ENCODE peak calls at places on chromosome 19, in nine cellular contexts. P, F, Z, E, S, A, O, N and L are unnamed samples.

GRCh38 chr19:38224014-38224862 is at the start of gene DPF1:
- DNase-seq in P (peak), F (peak), Z (peak), E (no peak), S (no peak), A (peak), O (peak), N (peak), L (peak)

GRCh38 chr19:3979674-3980352 is 5.5 kb downstream of the EEF2 start:
- DNase-seq in P (no peak), F (no peak), Z (no peak), E (no peak), S (no peak), A (no peak), O (no peak), N (no peak), L (no peak)

GRCh38 chr19:39845621-39846175 is 481 bp downstream of the FBL start:
- DNase-seq in P (peak), F (no peak), Z (no peak), E (no peak), S (no peak), A (no peak), O (no peak), N (no peak), L (peak)

GRCh38 chr19:2852598-2852997 is 11.3 kb downstream of the ZNF555 start:
- DNase-seq in P (no peak), F (no peak), Z (no peak), E (no peak), S (no peak), A (no peak), O (no peak), N (no peak), L (no peak)

GRCh38 chr19:29658221-29658991 is 6.9 kb upstream of the PLEKHF1 start:
- DNase-seq in P (no peak), F (no peak), Z (no peak), E (no peak), S (no peak), A (no peak), O (no peak), N (no peak), L (no peak)

GRCh38 chr19:51097166-51097736 is 11.0 kb downstream of the CTU1 start:
- DNase-seq in P (peak), F (peak), Z (peak), E (peak), S (peak), A (peak), O (peak), N (peak), L (peak)

GRCh38 chr19:41554902-41555301 is 21.1 kb upstream of the CEACAM21 start:
- DNase-seq in P (peak), F (no peak), Z (no peak), E (no peak), S (no peak), A (no peak), O (peak), N (peak), L (no peak)

GRCh38 chr19:16621165-16621800 is 6.7 kb downstream of the MED26 start:
- DNase-seq in P (no peak), F (no peak), Z (no peak), E (no peak), S (no peak), A (no peak), O (no peak), N (no peak), L (no peak)

GRCh38 chr19:45145270-45146189 is 15.3 kb downstream of the NKPD1 start:
- DNase-seq in P (no peak), F (no peak), Z (no peak), E (no peak), S (peak), A (no peak), O (no peak), N (no peak), L (no peak)

GRCh38 chr19:19460761-19461265 is 54.5 kb downstream of the TSSK6 start:
- DNase-seq in P (peak), F (peak), Z (peak), E (no peak), S (peak), A (peak), O (no peak), N (peak), L (no peak)

GRCh38 chr19:39246951-39247669 is 1.5 kb downstream of the IFNL4 start:
- DNase-seq in P (peak), F (no peak), Z (no peak), E (no peak), S (peak), A (peak), O (no peak), N (no peak), L (no peak)

GRCh38 chr19:17510220-17510993 is 1.0 kb upstream of the PGLS start:
- DNase-seq in P (no peak), F (no peak), Z (no peak), E (no peak), S (no peak), A (no peak), O (no peak), N (no peak), L (no peak)

GRCh38 chr19:39293394-39293793 is 2.8 kb upstream of the IFNL1 start:
- DNase-seq in P (no peak), F (no peak), Z (no peak), E (no peak), S (no peak), A (no peak), O (no peak), N (no peak), L (no peak)

GRCh38 chr19:1853295-1854031 is 5.2 kb upstream of the REXO1 start:
- DNase-seq in P (peak), F (peak), Z (peak), E (peak), S (peak), A (peak), O (peak), N (peak), L (no peak)

GRCh38 chr19:49744946-49745381 is 18.1 kb downstream of the TSKS start:
- DNase-seq in P (no peak), F (no peak), Z (no peak), E (no peak), S (no peak), A (no peak), O (no peak), N (no peak), L (no peak)

GRCh38 chr19:33175156-33175782 is 18.9 kb upstream of the LRP3 start:
- DNase-seq in P (no peak), F (no peak), Z (no peak), E (no peak), S (no peak), A (no peak), O (no peak), N (no peak), L (no peak)

GRCh38 chr19:17149393-17150135 is 65.6 kb upstream of the USE1 start:
- DNase-seq in P (no peak), F (no peak), Z (no peak), E (no peak), S (no peak), A (no peak), O (no peak), N (no peak), L (no peak)

GRCh38 chr19:55314396-55314795 is 10.7 kb downstream of the TMEM150B start:
- DNase-seq in P (no peak), F (no peak), Z (no peak), E (no peak), S (no peak), A (no peak), O (no peak), N (no peak), L (no peak)

GRCh38 chr19:50333737-50334617 is 4.8 kb upstream of the KCNC3 start:
- DNase-seq in P (peak), F (peak), Z (peak), E (peak), S (peak), A (no peak), O (no peak), N (peak), L (peak)

GRCh38 chr19:17488593-17489391 is 18.5 kb downstream of the SLC27A1 start:
- DNase-seq in P (peak), F (peak), Z (peak), E (peak), S (peak), A (no peak), O (peak), N (no peak), L (no peak)

GRCh38 chr19:7783991-7784421 is 21.0 kb downstream of the CLEC4M start:
- DNase-seq in P (no peak), F (no peak), Z (no peak), E (no peak), S (no peak), A (peak), O (no peak), N (no peak), L (no peak)

GRCh38 chr19:13633109-13633508 is 126.8 kb upstream of the CACNA1A start:
- DNase-seq in P (no peak), F (no peak), Z (no peak), E (peak), S (no peak), A (peak), O (no peak), N (no peak), L (peak)

GRCh38 chr19:31110331-31110730 is 238.9 kb downstream of the TSHZ3 start:
- DNase-seq in P (no peak), F (no peak), Z (no peak), E (no peak), S (no peak), A (peak), O (no peak), N (no peak), L (no peak)

GRCh38 chr19:46371371-46371901 is 24.5 kb downstream of the PPP5C start:
- DNase-seq in P (peak), F (no peak), Z (no peak), E (no peak), S (no peak), A (no peak), O (no peak), N (peak), L (no peak)

GRCh38 chr19:57363734-57364181 is 407 bp downstream of the TRAPPC2B start:
- DNase-seq in P (no peak), F (no peak), Z (no peak), E (peak), S (peak), A (peak), O (no peak), N (no peak), L (peak)

GRCh38 chr19:591099-591958 is 1.6 kb downstream of the HCN2 start:
- DNase-seq in P (no peak), F (no peak), Z (no peak), E (no peak), S (no peak), A (no peak), O (no peak), N (no peak), L (no peak)

GRCh38 chr19:52988506-52988905 is 25.2 kb upstream of the ERVV-1 start:
- DNase-seq in P (no peak), F (no peak), Z (no peak), E (no peak), S (no peak), A (no peak), O (no peak), N (no peak), L (no peak)

GRCh38 chr19:47032171-47032811 is 12.7 kb downstream of the NPAS1 start:
- DNase-seq in P (peak), F (peak), Z (peak), E (peak), S (peak), A (no peak), O (peak), N (peak), L (peak)

GRCh38 chr19:11169896-11170678 is 14.5 kb upstream of the SPC24 start:
- DNase-seq in P (no peak), F (no peak), Z (no peak), E (no peak), S (no peak), A (peak), O (no peak), N (no peak), L (no peak)

GRCh38 chr19:54959840-54960239 is 6.3 kb upstream of the NLRP2 start:
- DNase-seq in P (peak), F (no peak), Z (no peak), E (no peak), S (no peak), A (no peak), O (peak), N (peak), L (no peak)

GRCh38 chr19:54160182-54160811 is 776 bp upstream of the LENG1 start:
- DNase-seq in P (peak), F (no peak), Z (no peak), E (no peak), S (peak), A (peak), O (peak), N (peak), L (peak)

GRCh38 chr19:12155324-12155723 is 1.2 kb downstream of the ZNF625 start:
- DNase-seq in P (no peak), F (no peak), Z (no peak), E (no peak), S (no peak), A (no peak), O (no peak), N (no peak), L (no peak)

GRCh38 chr19:36915992-36916830 is at the start of the genes ZNF568 and ZNF829:
- DNase-seq in P (peak), F (peak), Z (peak), E (peak), S (peak), A (peak), O (peak), N (peak), L (peak)

GRCh38 chr19:11378319-11379189 is 4.1 kb downstream of the SWSAP1 start:
- DNase-seq in P (peak), F (no peak), Z (no peak), E (peak), S (peak), A (peak), O (no peak), N (no peak), L (no peak)

GRCh38 chr19:45791744-45792481 is 732 bp downstream of the DMWD start:
- DNase-seq in P (peak), F (no peak), Z (no peak), E (no peak), S (no peak), A (no peak), O (no peak), N (no peak), L (no peak)